ENCODE peak calls at places on chromosome 17, in four cellular contexts. G, H, E and U are unnamed samples.
A peak's percentile ranks its signal among the peaks of the same experiment; 100 is the strongest.

GRCh38 chr17:55731586-55732250 is 9.1 kb upstream of the TMEM100 start:
- DNase-seq in G (no peak), H (no peak), E (no peak), U (no peak)

GRCh38 chr17:53141280-53141679 is 681.4 kb upstream of the KIF2B start:
- DNase-seq in G (no peak), H (no peak), E (no peak), U (no peak)

GRCh38 chr17:52134641-52135040 is 23.9 kb downstream of the CA10 start:
- DNase-seq in G (no peak), H (peak; percentile 20), E (no peak), U (peak; percentile 20)

GRCh38 chr17:81195941-81196495 is 26.7 kb downstream of the CEP131 start:
- DNase-seq in G (no peak), H (no peak), E (no peak), U (no peak)

GRCh38 chr17:72597354-72598087 is 476.7 kb downstream of the SOX9 start:
- DNase-seq in G (no peak), H (no peak), E (no peak), U (no peak)

GRCh38 chr17:39547713-39548478 is 59.8 kb downstream of the NEUROD2 start:
- DNase-seq in G (peak; percentile 73), H (peak; percentile 55), E (peak; percentile 86), U (peak; percentile 60)

GRCh38 chr17:72600934-72601333 is 480.1 kb downstream of the SOX9 start:
- DNase-seq in G (no peak), H (peak; percentile 56), E (no peak), U (no peak)

GRCh38 chr17:78528541-78528940 is 48.7 kb downstream of the DNAH17 start:
- DNase-seq in G (no peak), H (no peak), E (peak; percentile 68), U (no peak)

GRCh38 chr17:8979715-8980114 is 14.2 kb upstream of the PIK3R5 start:
- DNase-seq in G (no peak), H (no peak), E (no peak), U (no peak)

GRCh38 chr17:35022536-35023063 is 40.9 kb downstream of the RFFL start:
- DNase-seq in G (peak; percentile 62), H (peak; percentile 83), E (no peak), U (peak; percentile 79)

GRCh38 chr17:21296097-21297025 is 11.8 kb downstream of the MAP2K3 start:
- DNase-seq in G (no peak), H (no peak), E (no peak), U (no peak)

GRCh38 chr17:58330997-58331814 is 2.6 kb upstream of the TSPOAP1 start:
- DNase-seq in G (peak; percentile 56), H (no peak), E (no peak), U (no peak)

GRCh38 chr17:32444301-32445074 is at the start of gene PSMD11:
- DNase-seq in G (peak; percentile 98), H (peak; percentile 94), E (peak; percentile 100), U (peak; percentile 97)

GRCh38 chr17:9224485-9224884 is 203.2 kb downstream of the NTN1 start:
- DNase-seq in G (no peak), H (no peak), E (peak; percentile 14), U (no peak)

GRCh38 chr17:57442914-57443571 is 186.7 kb downstream of the MSI2 start:
- DNase-seq in G (peak; percentile 52), H (peak; percentile 39), E (no peak), U (peak; percentile 59)

GRCh38 chr17:69198238-69198637 is 30.4 kb downstream of the ABCA10 start:
- DNase-seq in G (no peak), H (no peak), E (no peak), U (no peak)

GRCh38 chr17:1181769-1182137 is 2.0 kb upstream of the ABR start:
- DNase-seq in G (no peak), H (peak; percentile 27), E (no peak), U (no peak)

GRCh38 chr17:20702692-20703091 is 123.2 kb downstream of the CDRT15L2 start:
- DNase-seq in G (no peak), H (peak; percentile 0), E (no peak), U (no peak)

GRCh38 chr17:75173526-75173925 is 9.2 kb downstream of the SUMO2 start:
- DNase-seq in G (no peak), H (no peak), E (no peak), U (no peak)

GRCh38 chr17:74502866-74503265 is 28.4 kb downstream of the CD300LB start:
- DNase-seq in G (no peak), H (no peak), E (no peak), U (peak; percentile 38)

GRCh38 chr17:5861849-5862248 is 208.3 kb upstream of the WSCD1 start:
- DNase-seq in G (no peak), H (peak; percentile 31), E (no peak), U (no peak)

GRCh38 chr17:21511368-21512195 is 135.4 kb downstream of the KCNJ12 start:
- DNase-seq in G (peak; percentile 40), H (peak; percentile 81), E (peak; percentile 90), U (peak; percentile 68)

GRCh38 chr17:8753976-8754440 is 4.3 kb downstream of the SPDYE4 start:
- DNase-seq in G (no peak), H (peak; percentile 56), E (no peak), U (peak; percentile 36)

GRCh38 chr17:69492410-69493071 is 78.0 kb downstream of the MAP2K6 start:
- DNase-seq in G (no peak), H (peak; percentile 92), E (no peak), U (peak; percentile 78)

GRCh38 chr17:81288715-81289114 is 6.4 kb downstream of the SLC38A10 start:
- DNase-seq in G (no peak), H (no peak), E (no peak), U (no peak)

GRCh38 chr17:71760062-71760720 is 360.6 kb upstream of the SOX9 start:
- DNase-seq in G (no peak), H (peak; percentile 93), E (no peak), U (peak; percentile 42)

GRCh38 chr17:57458718-57459285 is 202.5 kb downstream of the MSI2 start:
- DNase-seq in G (no peak), H (no peak), E (no peak), U (no peak)

GRCh38 chr17:43661699-43662431 is at the start of gene MEOX1:
- DNase-seq in G (no peak), H (peak; percentile 88), E (no peak), U (peak; percentile 66)

DNA sequence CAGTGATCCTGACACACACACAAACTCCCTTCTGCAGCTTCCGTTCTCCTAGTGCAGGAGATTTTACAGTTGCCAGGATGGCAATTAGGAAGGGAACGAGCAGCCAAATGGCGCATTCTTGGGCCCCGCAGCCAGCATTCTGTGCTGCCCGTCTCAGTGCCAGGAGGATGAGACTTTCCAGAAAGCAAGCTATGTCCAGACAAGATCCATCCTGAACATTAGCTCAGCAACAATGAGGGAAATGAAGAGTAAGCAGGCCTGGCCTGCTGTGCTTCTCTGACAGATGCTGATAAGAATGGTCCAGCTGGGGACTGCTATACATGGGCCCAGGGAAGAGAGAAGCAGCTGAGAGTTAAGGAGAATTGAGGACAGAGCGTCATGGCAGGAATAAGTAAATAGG is 16.5 kb downstream of the SPPL2C start:
- DNase-seq in G (no peak), H (no peak), E (no peak), U (no peak)
- TF ChIP-seq CTCF in G (no peak), H (no peak), E (no peak), U (no peak)

GRCh38 chr17:14214271-14214670 is 22.4 kb downstream of the CDRT15 start:
- DNase-seq in G (no peak), H (peak; percentile 59), E (no peak), U (no peak)

GRCh38 chr17:14212401-14212800 is 24.3 kb downstream of the CDRT15 start:
- DNase-seq in G (no peak), H (no peak), E (no peak), U (no peak)

GRCh38 chr17:14209215-14209614 is 27.4 kb downstream of the CDRT15 start:
- DNase-seq in G (no peak), H (no peak), E (no peak), U (no peak)

GRCh38 chr17:14211246-14211645 is 25.4 kb downstream of the CDRT15 start:
- DNase-seq in G (no peak), H (no peak), E (no peak), U (no peak)

GRCh38 chr17:14211778-14212177 is 24.9 kb downstream of the CDRT15 start:
- DNase-seq in G (no peak), H (no peak), E (no peak), U (no peak)
- TF ChIP-seq CTCF in G (peak; percentile 31), H (peak; percentile 49), E (no peak), U (peak; percentile 22)

GRCh38 chr17:19238167-19238505 is 970 bp downstream of the EPN2 start:
- DNase-seq in G (no peak), H (peak; percentile 45), E (peak; percentile 37), U (peak; percentile 35)

GRCh38 chr17:19242323-19242722 is 5.2 kb downstream of the EPN2 start:
- DNase-seq in G (no peak), H (peak; percentile 87), E (no peak), U (no peak)

GRCh38 chr17:19239544-19239943 is 2.4 kb downstream of the EPN2 start:
- DNase-seq in G (no peak), H (no peak), E (peak; percentile 6), U (no peak)

GRCh38 chr17:19242926-19243325 is 5.8 kb downstream of the EPN2 start:
- DNase-seq in G (no peak), H (no peak), E (no peak), U (no peak)

DNA sequence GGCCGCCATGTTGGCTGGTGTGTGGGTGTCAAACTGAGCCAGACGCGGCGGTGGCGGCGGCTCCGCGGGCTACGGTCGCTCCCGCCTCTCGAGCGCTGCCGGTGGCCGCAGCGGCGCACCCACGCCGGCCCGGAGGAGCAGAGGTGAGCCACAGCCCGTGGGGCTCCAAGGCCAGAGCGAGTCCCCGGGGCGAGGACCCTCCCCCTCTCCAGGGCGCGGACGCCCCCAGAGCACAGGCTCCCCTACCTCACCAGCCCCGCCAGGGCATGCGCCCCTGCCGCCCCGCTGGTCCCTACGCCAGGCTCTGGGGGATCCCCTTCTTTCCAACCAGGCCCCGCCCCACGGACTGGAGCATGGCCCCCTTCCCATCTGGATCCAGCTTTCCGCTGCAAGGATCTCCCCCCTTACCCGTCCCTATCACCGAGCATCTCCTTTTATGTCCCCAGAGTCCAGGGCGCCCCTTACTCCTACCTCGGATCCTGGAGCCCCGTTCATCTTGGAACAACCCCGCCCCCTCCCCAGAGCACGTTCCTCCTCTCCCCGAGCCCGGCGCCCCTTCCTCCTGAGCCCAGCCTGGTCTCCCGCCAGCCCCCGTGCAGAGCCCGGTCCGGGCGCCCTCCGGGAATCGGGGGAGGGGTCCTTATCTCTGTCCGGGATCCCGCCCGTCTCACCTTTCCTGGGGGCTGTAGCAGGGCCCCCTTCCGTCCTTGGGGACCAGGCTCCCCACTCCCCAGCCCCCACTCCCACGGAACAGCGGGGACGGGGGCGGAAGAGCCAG is 412 bp downstream of the EPN2 start:
- DNase-seq in G (peak; percentile 2), H (no peak), E (peak; percentile 53), U (no peak)
- TF ChIP-seq CTCF in G (no peak), H (no peak), E (peak; percentile 62), U (no peak)

GRCh38 chr17:28575126-28575795 is 1.4 kb downstream of the ALDOC start:
- DNase-seq in G (no peak), H (no peak), E (no peak), U (no peak)
- TF ChIP-seq CTCF in G (no peak), H (no peak), E (no peak), U (peak; percentile 14)

GRCh38 chr17:31061678-31062077 is 33.1 kb upstream of the NF1 start:
- DNase-seq in G (no peak), H (no peak), E (peak; percentile 23), U (no peak)
- TF ChIP-seq CTCF in G (no peak), H (no peak), E (no peak), U (no peak)

DNA sequence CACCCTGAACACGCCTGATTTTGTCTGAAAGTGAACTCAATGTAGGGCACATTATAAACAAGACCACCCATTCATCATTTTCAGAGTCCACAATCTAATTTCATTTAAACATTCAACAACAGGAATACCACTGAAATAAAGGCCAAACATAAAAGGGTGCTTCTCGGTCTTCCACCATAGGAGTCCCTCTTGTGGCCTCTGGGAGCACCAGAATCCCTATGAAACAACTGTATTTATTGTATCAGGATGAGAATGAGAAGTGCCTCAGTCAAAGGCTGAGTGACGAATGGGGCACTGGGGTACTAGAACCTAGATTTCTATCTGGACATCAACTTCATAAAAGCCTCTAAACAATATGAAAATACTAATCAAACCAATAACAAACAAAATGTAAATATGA is 40.4 kb downstream of the NXPH3 start:
- DNase-seq in G (no peak), H (peak; percentile 29), E (no peak), U (peak; percentile 5)
- TF ChIP-seq CTCF in G (no peak), H (peak; percentile 57), E (no peak), U (no peak)